ENCODE peak calls at places on chromosome 13, in ten cellular contexts. One of them, this sample, is unnamed.

GRCh38 chr13:42396501-42396900 is 124.5 kb downstream of the AKAP11 start:
- DNase-seq in pancreas: no peak
- DNase-seq in adrenal gland: no peak
- DNase-seq in AG04449: no peak
- DNase-seq in bronchial epithelial cell: no peak
- DNase-seq in glutamatergic neuron: no peak
- DNase-seq in osteocyte: no peak
- DNase-seq in CD4-positive, alpha-beta T cell: peak
- DNase-seq in heart left ventricle: no peak
- DNase-seq in lower leg skin: no peak
- DNase-seq in this sample: no peak

GRCh38 chr13:106637519-106637918 is 69.6 kb upstream of the ARGLU1 start:
- DNase-seq in pancreas: no peak
- DNase-seq in adrenal gland: no peak
- DNase-seq in AG04449: no peak
- DNase-seq in bronchial epithelial cell: no peak
- DNase-seq in glutamatergic neuron: no peak
- DNase-seq in osteocyte: no peak
- DNase-seq in CD4-positive, alpha-beta T cell: no peak
- DNase-seq in heart left ventricle: no peak
- DNase-seq in lower leg skin: no peak
- DNase-seq in this sample: no peak

GRCh38 chr13:59478908-59479307 is 684.8 kb downstream of the DIAPH3 start:
- DNase-seq in pancreas: no peak
- DNase-seq in adrenal gland: no peak
- DNase-seq in AG04449: no peak
- DNase-seq in bronchial epithelial cell: no peak
- DNase-seq in glutamatergic neuron: no peak
- DNase-seq in osteocyte: no peak
- DNase-seq in CD4-positive, alpha-beta T cell: no peak
- DNase-seq in heart left ventricle: no peak
- DNase-seq in lower leg skin: no peak
- DNase-seq in this sample: no peak

GRCh38 chr13:48600374-48601364 is 53.1 kb upstream of the CYSLTR2 start:
- DNase-seq in pancreas: no peak
- DNase-seq in adrenal gland: peak
- DNase-seq in AG04449: no peak
- DNase-seq in bronchial epithelial cell: no peak
- DNase-seq in glutamatergic neuron: no peak
- DNase-seq in osteocyte: peak
- DNase-seq in CD4-positive, alpha-beta T cell: no peak
- DNase-seq in heart left ventricle: no peak
- DNase-seq in lower leg skin: no peak
- DNase-seq in this sample: no peak

GRCh38 chr13:98755116-98755515 is 2.6 kb upstream of the SLC15A1 start:
- DNase-seq in pancreas: no peak
- DNase-seq in adrenal gland: no peak
- DNase-seq in AG04449: no peak
- DNase-seq in bronchial epithelial cell: no peak
- DNase-seq in glutamatergic neuron: no peak
- DNase-seq in osteocyte: no peak
- DNase-seq in CD4-positive, alpha-beta T cell: no peak
- DNase-seq in heart left ventricle: no peak
- DNase-seq in lower leg skin: no peak
- DNase-seq in this sample: no peak

GRCh38 chr13:80399340-80400163 is 58.6 kb upstream of the SPRY2 start:
- DNase-seq in pancreas: no peak
- DNase-seq in adrenal gland: no peak
- DNase-seq in AG04449: no peak
- DNase-seq in bronchial epithelial cell: peak
- DNase-seq in glutamatergic neuron: no peak
- DNase-seq in osteocyte: no peak
- DNase-seq in CD4-positive, alpha-beta T cell: no peak
- DNase-seq in heart left ventricle: no peak
- DNase-seq in lower leg skin: peak
- DNase-seq in this sample: no peak

GRCh38 chr13:113651511-113652403 is 6.2 kb downstream of the ATP4B start:
- DNase-seq in pancreas: peak
- DNase-seq in adrenal gland: peak
- DNase-seq in AG04449: no peak
- DNase-seq in bronchial epithelial cell: no peak
- DNase-seq in glutamatergic neuron: peak
- DNase-seq in osteocyte: no peak
- DNase-seq in CD4-positive, alpha-beta T cell: no peak
- DNase-seq in heart left ventricle: peak
- DNase-seq in lower leg skin: no peak
- DNase-seq in this sample: no peak

GRCh38 chr13:45564108-45564507 is 51.4 kb downstream of the ERICH6B start:
- DNase-seq in pancreas: no peak
- DNase-seq in adrenal gland: no peak
- DNase-seq in AG04449: peak
- DNase-seq in bronchial epithelial cell: peak
- DNase-seq in glutamatergic neuron: no peak
- DNase-seq in osteocyte: peak
- DNase-seq in CD4-positive, alpha-beta T cell: no peak
- DNase-seq in heart left ventricle: no peak
- DNase-seq in lower leg skin: no peak
- DNase-seq in this sample: no peak

GRCh38 chr13:92173254-92173653 is 774.8 kb downstream of the GPC5 start:
- DNase-seq in pancreas: no peak
- DNase-seq in adrenal gland: no peak
- DNase-seq in AG04449: no peak
- DNase-seq in bronchial epithelial cell: no peak
- DNase-seq in glutamatergic neuron: no peak
- DNase-seq in osteocyte: no peak
- DNase-seq in CD4-positive, alpha-beta T cell: no peak
- DNase-seq in heart left ventricle: no peak
- DNase-seq in lower leg skin: no peak
- DNase-seq in this sample: no peak

GRCh38 chr13:45207319-45207718 is 6.5 kb upstream of the KCTD4 start:
- DNase-seq in pancreas: no peak
- DNase-seq in adrenal gland: no peak
- DNase-seq in AG04449: no peak
- DNase-seq in bronchial epithelial cell: peak
- DNase-seq in glutamatergic neuron: no peak
- DNase-seq in osteocyte: no peak
- DNase-seq in CD4-positive, alpha-beta T cell: no peak
- DNase-seq in heart left ventricle: no peak
- DNase-seq in lower leg skin: no peak
- DNase-seq in this sample: no peak

GRCh38 chr13:35979378-35979911 is 151.7 kb downstream of the DCLK1 start:
- DNase-seq in pancreas: no peak
- DNase-seq in adrenal gland: peak
- DNase-seq in AG04449: peak
- DNase-seq in bronchial epithelial cell: peak
- DNase-seq in glutamatergic neuron: no peak
- DNase-seq in osteocyte: no peak
- DNase-seq in CD4-positive, alpha-beta T cell: no peak
- DNase-seq in heart left ventricle: peak
- DNase-seq in lower leg skin: peak
- DNase-seq in this sample: no peak

GRCh38 chr13:57582032-57582431 is 49.5 kb upstream of the PCDH17 start:
- DNase-seq in pancreas: no peak
- DNase-seq in adrenal gland: no peak
- DNase-seq in AG04449: no peak
- DNase-seq in bronchial epithelial cell: no peak
- DNase-seq in glutamatergic neuron: no peak
- DNase-seq in osteocyte: no peak
- DNase-seq in CD4-positive, alpha-beta T cell: no peak
- DNase-seq in heart left ventricle: no peak
- DNase-seq in lower leg skin: no peak
- DNase-seq in this sample: no peak
- TF ChIP-seq CTCF in pancreas: no peak
- TF ChIP-seq CTCF in adrenal gland: no peak
- TF ChIP-seq CTCF in AG04449: no peak
- TF ChIP-seq CTCF in bronchial epithelial cell: no peak
- TF ChIP-seq CTCF in glutamatergic neuron: no peak
- TF ChIP-seq CTCF in osteocyte: no peak
- TF ChIP-seq CTCF in CD4-positive, alpha-beta T cell: no peak
- TF ChIP-seq CTCF in heart left ventricle: no peak
- TF ChIP-seq CTCF in lower leg skin: no peak
- TF ChIP-seq CTCF in this sample: no peak

GRCh38 chr13:72782717-72783116 is 784 bp downstream of the PIBF1 start:
- DNase-seq in pancreas: no peak
- DNase-seq in adrenal gland: no peak
- DNase-seq in AG04449: no peak
- DNase-seq in bronchial epithelial cell: peak
- DNase-seq in glutamatergic neuron: no peak
- DNase-seq in osteocyte: no peak
- DNase-seq in CD4-positive, alpha-beta T cell: no peak
- DNase-seq in heart left ventricle: no peak
- DNase-seq in lower leg skin: no peak
- DNase-seq in this sample: no peak

GRCh38 chr13:72781461-72782439 is at the start of the genes DIS3 and PIBF1:
- DNase-seq in pancreas: peak
- DNase-seq in adrenal gland: peak
- DNase-seq in AG04449: peak
- DNase-seq in bronchial epithelial cell: peak
- DNase-seq in glutamatergic neuron: peak
- DNase-seq in osteocyte: peak
- DNase-seq in CD4-positive, alpha-beta T cell: peak
- DNase-seq in heart left ventricle: peak
- DNase-seq in lower leg skin: peak
- DNase-seq in this sample: peak
- TF ChIP-seq CTCF in pancreas: no peak
- TF ChIP-seq CTCF in adrenal gland: no peak
- TF ChIP-seq CTCF in AG04449: peak
- TF ChIP-seq CTCF in bronchial epithelial cell: peak
- TF ChIP-seq CTCF in glutamatergic neuron: no peak
- TF ChIP-seq CTCF in osteocyte: no peak
- TF ChIP-seq CTCF in CD4-positive, alpha-beta T cell: no peak
- TF ChIP-seq CTCF in heart left ventricle: no peak
- TF ChIP-seq CTCF in lower leg skin: no peak
- TF ChIP-seq CTCF in this sample: no peak

GRCh38 chr13:108915095-108915633 is 285.8 kb downstream of the MYO16 start:
- DNase-seq in pancreas: no peak
- DNase-seq in adrenal gland: peak
- DNase-seq in AG04449: no peak
- DNase-seq in bronchial epithelial cell: peak
- DNase-seq in glutamatergic neuron: no peak
- DNase-seq in osteocyte: no peak
- DNase-seq in CD4-positive, alpha-beta T cell: no peak
- DNase-seq in heart left ventricle: no peak
- DNase-seq in lower leg skin: no peak
- DNase-seq in this sample: no peak
- TF ChIP-seq CTCF in pancreas: peak
- TF ChIP-seq CTCF in adrenal gland: peak
- TF ChIP-seq CTCF in AG04449: peak
- TF ChIP-seq CTCF in bronchial epithelial cell: peak
- TF ChIP-seq CTCF in glutamatergic neuron: peak
- TF ChIP-seq CTCF in osteocyte: peak
- TF ChIP-seq CTCF in CD4-positive, alpha-beta T cell: no peak
- TF ChIP-seq CTCF in heart left ventricle: peak
- TF ChIP-seq CTCF in lower leg skin: no peak
- TF ChIP-seq CTCF in this sample: peak

GRCh38 chr13:66111628-66112027 is 1118.5 kb downstream of the PCDH9 start:
- DNase-seq in pancreas: no peak
- DNase-seq in adrenal gland: no peak
- DNase-seq in AG04449: no peak
- DNase-seq in bronchial epithelial cell: no peak
- DNase-seq in glutamatergic neuron: peak
- DNase-seq in osteocyte: no peak
- DNase-seq in CD4-positive, alpha-beta T cell: no peak
- DNase-seq in heart left ventricle: no peak
- DNase-seq in lower leg skin: no peak
- DNase-seq in this sample: no peak
- TF ChIP-seq CTCF in pancreas: no peak
- TF ChIP-seq CTCF in adrenal gland: no peak
- TF ChIP-seq CTCF in AG04449: no peak
- TF ChIP-seq CTCF in bronchial epithelial cell: no peak
- TF ChIP-seq CTCF in glutamatergic neuron: peak
- TF ChIP-seq CTCF in osteocyte: no peak
- TF ChIP-seq CTCF in CD4-positive, alpha-beta T cell: no peak
- TF ChIP-seq CTCF in heart left ventricle: no peak
- TF ChIP-seq CTCF in lower leg skin: no peak
- TF ChIP-seq CTCF in this sample: no peak

This sample was measured in endothelial cell.